ENCODE peak calls at places on chromosome 19, in ten cellular contexts. One of them, this sample, is unnamed. For H4K20me1, the result is how much of the 10 kb centered on the place peaks cover.

GRCh38 chr19:1736916-1737315 is 16.4 kb upstream of the ONECUT3 start:
- DNase-seq in H1: no peak
- DNase-seq in endothelial cell of umbilical vein: no peak
- DNase-seq in neural progenitor cell: peak
- DNase-seq in keratinocyte: no peak
- DNase-seq in fibroblast of lung: no peak
- DNase-seq in PC-9: no peak
- DNase-seq in HepG2: no peak
- DNase-seq in PC-3: no peak
- DNase-seq in IMR-90: no peak
- DNase-seq in this sample: no peak

GRCh38 chr19:35736913-35737886 is 5.1 kb downstream of the IGFLR1 start:
- DNase-seq in IMR-90: no peak
- DNase-seq in PC-3: peak
- DNase-seq in endothelial cell of umbilical vein: no peak
- DNase-seq in keratinocyte: no peak
- DNase-seq in PC-9: no peak
- DNase-seq in HepG2: no peak
- DNase-seq in H1: no peak
- DNase-seq in neural progenitor cell: no peak
- DNase-seq in fibroblast of lung: no peak
- DNase-seq in this sample: no peak

GRCh38 chr19:31955061-31955460 is 390.3 kb upstream of the ZNF507 start:
- DNase-seq in PC-9: no peak
- DNase-seq in neural progenitor cell: no peak
- DNase-seq in fibroblast of lung: no peak
- DNase-seq in H1: no peak
- DNase-seq in keratinocyte: no peak
- DNase-seq in PC-3: no peak
- DNase-seq in IMR-90: no peak
- DNase-seq in HepG2: no peak
- DNase-seq in endothelial cell of umbilical vein: no peak
- DNase-seq in this sample: no peak

GRCh38 chr19:40754611-40755247 is 3.7 kb downstream of the SNRPA start:
- DNase-seq in fibroblast of lung: no peak
- DNase-seq in PC-3: peak
- DNase-seq in endothelial cell of umbilical vein: no peak
- DNase-seq in keratinocyte: no peak
- DNase-seq in IMR-90: peak
- DNase-seq in H1: no peak
- DNase-seq in PC-9: no peak
- DNase-seq in neural progenitor cell: no peak
- DNase-seq in HepG2: peak
- DNase-seq in this sample: no peak

GRCh38 chr19:33368074-33368864 is 5.2 kb upstream of the CEBPG start:
- DNase-seq in PC-3: peak
- DNase-seq in fibroblast of lung: peak
- DNase-seq in keratinocyte: peak
- DNase-seq in neural progenitor cell: no peak
- DNase-seq in PC-9: no peak
- DNase-seq in endothelial cell of umbilical vein: no peak
- DNase-seq in IMR-90: peak
- DNase-seq in H1: no peak
- DNase-seq in HepG2: no peak
- DNase-seq in this sample: no peak

GRCh38 chr19:40357655-40358054 is 9.2 kb downstream of the PLD3 start:
- DNase-seq in endothelial cell of umbilical vein: peak
- DNase-seq in fibroblast of lung: no peak
- DNase-seq in neural progenitor cell: no peak
- DNase-seq in HepG2: no peak
- DNase-seq in keratinocyte: no peak
- DNase-seq in PC-3: no peak
- DNase-seq in IMR-90: peak
- DNase-seq in H1: no peak
- DNase-seq in PC-9: no peak
- DNase-seq in this sample: no peak

GRCh38 chr19:6744381-6745288 is 5.2 kb downstream of the TRIP10 start:
- DNase-seq in neural progenitor cell: peak
- DNase-seq in fibroblast of lung: peak
- DNase-seq in endothelial cell of umbilical vein: peak
- DNase-seq in PC-9: peak
- DNase-seq in HepG2: no peak
- DNase-seq in keratinocyte: no peak
- DNase-seq in PC-3: peak
- DNase-seq in H1: no peak
- DNase-seq in IMR-90: peak
- DNase-seq in this sample: no peak

GRCh38 chr19:42076375-42076944 is 494 bp downstream of the ZNF574 start:
- DNase-seq in HepG2: no peak
- DNase-seq in fibroblast of lung: no peak
- DNase-seq in PC-3: peak
- DNase-seq in neural progenitor cell: no peak
- DNase-seq in H1: no peak
- DNase-seq in keratinocyte: no peak
- DNase-seq in IMR-90: no peak
- DNase-seq in endothelial cell of umbilical vein: no peak
- DNase-seq in PC-9: no peak
- DNase-seq in this sample: no peak

GRCh38 chr19:50723069-50723468 is at the start of gene CLEC11A:
- DNase-seq in PC-9: no peak
- DNase-seq in fibroblast of lung: no peak
- DNase-seq in HepG2: no peak
- DNase-seq in PC-3: no peak
- DNase-seq in keratinocyte: no peak
- DNase-seq in H1: no peak
- DNase-seq in neural progenitor cell: no peak
- DNase-seq in IMR-90: peak
- DNase-seq in endothelial cell of umbilical vein: no peak
- DNase-seq in this sample: no peak

GRCh38 chr19:17286742-17287141 is 5.0 kb downstream of the ANKLE1 start:
- DNase-seq in fibroblast of lung: no peak
- DNase-seq in neural progenitor cell: no peak
- DNase-seq in keratinocyte: no peak
- DNase-seq in PC-3: no peak
- DNase-seq in PC-9: no peak
- DNase-seq in endothelial cell of umbilical vein: no peak
- DNase-seq in IMR-90: no peak
- DNase-seq in H1: no peak
- DNase-seq in HepG2: no peak
- DNase-seq in this sample: no peak

GRCh38 chr19:40927567-40927966 is 45.5 kb upstream of the CYP2A7 start:
- DNase-seq in keratinocyte: no peak
- DNase-seq in neural progenitor cell: no peak
- DNase-seq in PC-3: no peak
- DNase-seq in IMR-90: no peak
- DNase-seq in endothelial cell of umbilical vein: no peak
- DNase-seq in H1: no peak
- DNase-seq in fibroblast of lung: no peak
- DNase-seq in PC-9: no peak
- DNase-seq in HepG2: no peak
- DNase-seq in this sample: no peak

GRCh38 chr19:10975374-10976036 is 14.7 kb downstream of the SMARCA4 start:
- DNase-seq in PC-9: no peak
- DNase-seq in PC-3: no peak
- DNase-seq in HepG2: no peak
- DNase-seq in neural progenitor cell: no peak
- DNase-seq in IMR-90: peak
- DNase-seq in H1: no peak
- DNase-seq in fibroblast of lung: peak
- DNase-seq in endothelial cell of umbilical vein: peak
- DNase-seq in keratinocyte: no peak
- DNase-seq in this sample: no peak
- H4K20me1 ChIP-seq in PC-9: half or more
- H4K20me1 ChIP-seq in PC-3: half or more
- H4K20me1 ChIP-seq in HepG2: under half
- H4K20me1 ChIP-seq in neural progenitor cell: half or more
- H4K20me1 ChIP-seq in IMR-90: half or more
- H4K20me1 ChIP-seq in H1: under half
- H4K20me1 ChIP-seq in fibroblast of lung: under half
- H4K20me1 ChIP-seq in endothelial cell of umbilical vein: under half
- H4K20me1 ChIP-seq in keratinocyte: under half
- H4K20me1 ChIP-seq in this sample: half or more

DNA sequence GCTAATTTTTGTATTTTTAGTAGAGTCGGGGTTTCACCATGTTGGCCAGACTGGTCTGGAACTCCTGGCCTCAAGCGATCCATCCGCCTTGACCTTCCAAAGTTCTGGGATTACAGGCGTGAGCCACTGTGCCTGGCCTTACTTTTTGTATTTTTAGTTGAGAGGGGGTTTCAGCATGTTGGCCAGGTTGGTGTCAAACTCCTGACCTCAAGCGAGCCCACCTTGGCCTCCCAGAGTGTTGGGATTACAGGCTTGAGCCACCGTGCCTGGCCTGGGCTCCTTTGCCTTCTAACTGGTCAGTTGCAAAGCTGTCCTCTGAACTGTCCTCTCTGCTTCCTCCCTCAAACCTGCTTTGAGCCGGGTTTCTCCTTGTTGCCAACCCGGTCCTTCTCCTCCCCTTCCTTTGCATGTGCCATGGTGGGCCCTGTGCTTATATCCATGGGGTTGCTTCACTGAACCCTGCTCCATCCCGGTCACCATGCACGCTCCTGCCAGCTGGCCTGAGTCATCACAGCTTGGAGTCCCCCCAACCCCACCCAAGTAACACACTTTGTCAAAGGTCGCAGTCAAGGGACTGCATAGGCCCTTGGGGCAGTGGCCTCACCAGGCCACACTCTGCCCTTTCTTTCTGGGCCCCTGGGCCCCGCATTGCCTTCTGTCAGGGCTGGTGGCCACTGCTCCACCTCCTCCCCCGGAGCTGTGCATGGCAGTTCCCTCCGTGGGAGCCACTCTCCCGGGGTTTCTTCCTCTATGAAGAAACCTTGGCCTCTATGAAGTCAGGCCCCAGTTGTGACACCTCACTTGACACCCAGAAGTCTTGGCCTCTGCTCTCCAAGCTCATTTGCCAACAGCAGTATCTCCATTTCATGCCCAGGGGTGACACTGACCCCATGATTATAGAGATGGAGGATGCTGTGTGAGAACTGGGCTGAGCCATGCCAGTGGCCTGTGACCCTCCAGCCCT is 21.3 kb downstream of the WTIP start:
- DNase-seq in keratinocyte: no peak
- DNase-seq in IMR-90: peak
- DNase-seq in neural progenitor cell: no peak
- DNase-seq in PC-3: no peak
- DNase-seq in fibroblast of lung: no peak
- DNase-seq in endothelial cell of umbilical vein: no peak
- DNase-seq in PC-9: no peak
- DNase-seq in H1: no peak
- DNase-seq in HepG2: no peak
- DNase-seq in this sample: peak
- H4K20me1 ChIP-seq in keratinocyte: under half
- H4K20me1 ChIP-seq in IMR-90: under half
- H4K20me1 ChIP-seq in neural progenitor cell: under half
- H4K20me1 ChIP-seq in PC-3: under half
- H4K20me1 ChIP-seq in fibroblast of lung: under half
- H4K20me1 ChIP-seq in endothelial cell of umbilical vein: under half
- H4K20me1 ChIP-seq in PC-9: under half
- H4K20me1 ChIP-seq in H1: under half
- H4K20me1 ChIP-seq in HepG2: under half
- H4K20me1 ChIP-seq in this sample: under half

DNA sequence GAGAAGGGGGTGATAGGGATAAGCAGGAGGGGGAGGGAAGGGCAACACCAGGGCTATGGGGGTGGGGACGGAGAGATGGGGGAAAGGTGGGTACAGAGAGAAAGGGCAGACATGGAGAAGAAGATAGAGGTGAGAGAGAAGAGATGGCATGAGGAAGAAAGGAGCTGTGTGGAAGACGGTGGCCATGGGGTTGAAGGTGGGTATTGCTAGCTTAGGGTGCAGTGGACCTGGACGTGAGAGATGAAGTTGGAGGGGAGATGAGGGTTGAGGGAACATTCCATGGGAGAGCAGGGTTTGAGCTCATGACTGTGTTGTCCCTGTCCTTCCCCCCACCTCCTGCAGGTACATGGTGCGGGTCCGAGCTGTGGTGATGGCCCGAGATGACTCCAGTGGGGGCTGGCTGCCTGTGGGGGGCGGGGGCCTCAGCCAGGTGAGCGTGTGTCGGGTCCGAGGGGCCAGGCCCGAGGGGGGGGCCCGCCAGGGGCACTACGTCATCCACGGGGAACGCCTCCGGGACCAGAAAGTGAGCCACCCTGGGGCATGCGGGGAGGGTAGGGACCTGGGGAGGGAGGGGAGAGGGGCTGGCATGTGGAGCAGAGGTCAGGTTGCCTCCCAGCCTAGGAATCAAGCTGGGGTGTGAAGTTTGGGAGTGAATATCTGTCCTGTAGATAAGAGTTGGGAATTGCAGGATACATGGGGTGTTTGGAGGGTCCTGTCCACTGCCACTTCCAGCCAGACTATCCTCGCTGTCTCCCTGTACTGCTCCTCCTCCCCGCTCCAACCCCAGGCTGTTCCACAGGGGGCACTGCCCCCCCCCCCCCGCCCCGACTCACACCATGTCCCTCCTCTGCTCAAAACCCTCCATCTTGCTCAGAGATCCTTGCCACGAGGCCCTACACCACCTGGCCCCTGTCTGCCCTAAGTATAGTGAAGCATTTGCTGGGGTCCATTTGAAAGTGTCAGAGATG is 1.7 kb downstream of the SPRED3 start:
- DNase-seq in neural progenitor cell: no peak
- DNase-seq in PC-9: no peak
- DNase-seq in PC-3: no peak
- DNase-seq in keratinocyte: no peak
- DNase-seq in IMR-90: no peak
- DNase-seq in H1: no peak
- DNase-seq in fibroblast of lung: no peak
- DNase-seq in endothelial cell of umbilical vein: no peak
- DNase-seq in HepG2: no peak
- DNase-seq in this sample: peak
- H4K20me1 ChIP-seq in neural progenitor cell: under half
- H4K20me1 ChIP-seq in PC-9: under half
- H4K20me1 ChIP-seq in PC-3: under half
- H4K20me1 ChIP-seq in keratinocyte: under half
- H4K20me1 ChIP-seq in IMR-90: under half
- H4K20me1 ChIP-seq in H1: under half
- H4K20me1 ChIP-seq in fibroblast of lung: under half
- H4K20me1 ChIP-seq in endothelial cell of umbilical vein: under half
- H4K20me1 ChIP-seq in HepG2: under half
- H4K20me1 ChIP-seq in this sample: under half

DNA sequence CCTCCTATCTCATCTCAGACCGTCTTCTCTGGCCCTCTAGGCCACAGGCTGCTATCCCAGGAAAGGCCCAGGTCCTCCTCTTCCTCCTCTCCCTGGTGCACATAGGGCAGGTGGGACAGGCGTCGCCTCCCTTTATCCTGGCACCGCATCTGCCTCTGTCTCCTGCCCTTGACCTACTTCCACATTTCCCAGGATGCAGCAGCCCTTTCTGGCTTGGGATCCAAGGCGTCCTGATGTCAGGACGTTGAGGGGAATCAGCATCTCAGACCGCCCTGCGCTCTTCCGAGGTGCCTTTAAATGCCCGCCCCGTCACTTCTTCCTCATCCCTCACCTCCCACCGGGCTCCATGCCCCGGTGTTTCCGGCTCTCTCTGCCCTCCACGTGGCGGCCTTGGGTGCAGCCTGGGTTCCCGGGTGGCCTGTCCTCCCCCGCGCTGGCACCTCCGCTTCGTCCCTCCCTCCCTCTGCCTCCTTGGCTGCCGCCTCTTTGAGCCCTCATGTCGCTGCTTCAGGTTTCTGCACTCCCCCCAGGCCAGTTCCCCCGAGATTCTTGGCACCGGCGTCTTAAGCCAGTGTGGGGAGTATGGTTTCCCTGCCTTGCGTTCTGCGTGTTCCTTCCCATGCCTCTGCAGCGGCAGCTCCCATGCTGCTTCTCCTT is 66.3 kb downstream of the KDM4B start:
- DNase-seq in HepG2: no peak
- DNase-seq in PC-3: no peak
- DNase-seq in H1: no peak
- DNase-seq in IMR-90: no peak
- DNase-seq in keratinocyte: no peak
- DNase-seq in fibroblast of lung: no peak
- DNase-seq in endothelial cell of umbilical vein: no peak
- DNase-seq in neural progenitor cell: no peak
- DNase-seq in PC-9: no peak
- DNase-seq in this sample: no peak
- H4K20me1 ChIP-seq in HepG2: under half
- H4K20me1 ChIP-seq in PC-3: under half
- H4K20me1 ChIP-seq in H1: under half
- H4K20me1 ChIP-seq in IMR-90: half or more
- H4K20me1 ChIP-seq in keratinocyte: under half
- H4K20me1 ChIP-seq in fibroblast of lung: under half
- H4K20me1 ChIP-seq in endothelial cell of umbilical vein: under half
- H4K20me1 ChIP-seq in neural progenitor cell: half or more
- H4K20me1 ChIP-seq in PC-9: under half
- H4K20me1 ChIP-seq in this sample: half or more

This sample was measured in SK-N-SH.